ENCODE peak calls at places on chromosomes 3 and 15, in four cellular contexts. K, L, I and P are unnamed samples.

GRCh38 chr15:33293619-33294309 is 17.0 kb upstream of the RYR3 start:
- DNase-seq in K (no peak), I (peak), L (no peak), P (peak)

GRCh38 chr15:99014803-99015676 is 7.4 kb upstream of the PGPEP1L start:
- DNase-seq in K (peak), L (peak), I (peak), P (peak)

GRCh38 chr3:4045756-4046155 is 246.5 kb downstream of the LRRN1 start:
- DNase-seq in L (no peak), K (no peak), I (no peak), P (no peak)

GRCh38 chr3:109532257-109533216 is 195.2 kb upstream of the DPPA4 start:
- DNase-seq in I (peak), K (peak), L (peak), P (peak)

GRCh38 chr15:77440378-77440999 is 19.8 kb downstream of the HMG20A start:
- DNase-seq in L (peak), I (peak), K (no peak), P (peak)

GRCh38 chr15:39781967-39782292 is 711 bp downstream of the FSIP1 start:
- DNase-seq in K (no peak), I (no peak), L (no peak), P (no peak)

GRCh38 chr15:65954289-65954741 is 85.0 kb downstream of the RAB11A start:
- DNase-seq in I (no peak), K (peak), L (peak), P (no peak)

GRCh38 chr15:51770902-51771301 is 19.5 kb downstream of the TMOD2 start:
- DNase-seq in I (no peak), L (no peak), K (no peak), P (no peak)

GRCh38 chr3:53806182-53807116 is 39.8 kb downstream of the CHDH start:
- DNase-seq in K (no peak), L (peak), I (peak), P (peak)

GRCh38 chr3:156483961-156484787 is 70.7 kb downstream of the SSR3 start:
- DNase-seq in L (no peak), K (peak), I (peak), P (peak)

GRCh38 chr15:43511012-43511885 is 6.2 kb upstream of the MAP1A start:
- DNase-seq in L (peak), K (peak), I (peak), P (no peak)

GRCh38 chr3:138068579-138069174 is 46.7 kb downstream of the DZIP1L start:
- DNase-seq in K (peak), L (peak), I (peak), P (peak)

GRCh38 chr3:112709929-112710328 is 69.0 kb upstream of the CCDC80 start:
- DNase-seq in I (no peak), L (no peak), K (no peak), P (no peak)

GRCh38 chr15:101795455-101795854 is 7.9 kb upstream of the OR4F6 start:
- DNase-seq in K (no peak), L (no peak), I (peak), P (peak)

GRCh38 chr15:91199511-91199910 is 99.5 kb downstream of the SV2B start:
- DNase-seq in K (no peak), I (no peak), L (no peak), P (no peak)

DNA sequence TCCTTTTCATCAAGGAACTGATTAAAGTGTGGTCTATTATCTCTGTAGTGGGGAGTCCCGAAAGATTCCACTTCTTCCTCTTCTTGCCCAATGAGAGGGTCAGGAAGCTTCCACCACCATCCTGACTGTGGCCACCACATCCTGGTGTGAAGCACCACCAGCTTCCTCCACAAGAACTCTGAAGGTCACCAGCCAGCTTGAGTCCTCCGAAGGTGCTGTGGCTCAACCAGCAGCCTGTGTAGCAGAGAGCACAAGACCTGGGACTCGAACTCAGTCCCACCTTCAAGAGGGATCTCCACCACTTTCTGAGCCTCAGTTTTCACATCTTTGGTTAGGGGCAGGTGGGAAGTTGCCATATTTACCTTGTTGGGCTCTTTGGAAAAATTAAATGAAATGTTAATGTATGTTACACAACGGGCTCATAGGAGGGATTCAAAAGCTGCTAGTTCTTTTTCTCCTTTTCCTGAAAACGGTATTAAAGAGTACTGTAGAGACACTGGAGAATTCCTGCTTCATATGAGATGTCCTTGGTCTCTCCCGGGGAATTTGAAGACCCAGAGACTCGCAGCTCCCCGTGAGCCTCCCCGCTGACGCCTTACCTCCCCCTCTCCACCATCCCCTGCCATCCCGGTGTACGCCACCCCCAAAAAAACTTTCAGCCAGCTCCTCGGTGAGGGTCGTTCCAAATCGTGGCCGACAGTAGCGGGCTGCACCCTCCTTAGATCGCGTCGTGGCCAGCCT is 816 bp upstream of the ACAN start:
- DNase-seq in I (no peak), K (no peak), L (no peak), P (no peak)
- H3K4me3 ChIP-seq in I (no peak), K (no peak), L (peak), P (peak)

DNA sequence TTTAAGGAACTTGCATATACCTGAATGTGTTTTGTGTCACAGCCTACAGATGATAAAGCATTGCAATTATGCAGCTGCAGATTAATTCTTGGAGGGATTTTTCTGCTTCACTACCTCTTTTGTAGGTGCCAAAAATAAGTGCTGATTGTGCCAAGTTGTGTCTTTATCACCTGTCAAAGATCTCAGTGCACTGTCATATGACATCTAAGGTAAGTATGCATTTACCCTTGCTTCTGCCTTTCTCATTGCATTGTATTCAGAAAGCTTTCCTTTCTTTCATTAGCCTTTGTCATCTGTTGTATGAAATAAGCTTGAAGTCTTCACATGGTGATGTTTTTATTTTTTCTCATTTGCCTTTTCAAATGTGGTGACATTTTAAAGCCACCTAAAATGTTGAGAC is 382.0 kb upstream of the EPHA3 start:
- DNase-seq in L (no peak), I (no peak), K (no peak), P (no peak)
- H3K4me3 ChIP-seq in L (no peak), I (no peak), K (no peak), P (no peak)

DNA sequence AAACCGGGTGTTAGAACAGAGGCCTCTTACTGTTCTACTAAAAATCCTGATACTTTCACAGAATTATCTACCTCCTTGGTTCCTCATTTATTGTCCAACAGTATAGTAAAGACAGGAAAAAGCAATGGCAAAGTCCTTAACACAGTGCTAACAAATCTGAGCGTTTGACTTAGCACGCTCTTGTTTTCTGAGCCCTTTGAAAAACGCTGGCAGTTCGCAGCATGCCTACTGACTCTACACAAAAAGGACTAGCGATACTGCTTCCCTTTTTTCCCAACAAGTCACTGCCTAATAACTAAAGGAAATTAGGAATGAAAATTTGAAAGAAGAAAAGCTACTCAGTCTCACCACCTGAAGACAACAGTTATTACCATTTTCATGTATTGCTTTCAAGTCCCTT is 34.8 kb upstream of the CEMIP start:
- DNase-seq in I (no peak), L (no peak), K (no peak), P (no peak)
- H3K4me3 ChIP-seq in I (no peak), L (no peak), K (no peak), P (no peak)

DNA sequence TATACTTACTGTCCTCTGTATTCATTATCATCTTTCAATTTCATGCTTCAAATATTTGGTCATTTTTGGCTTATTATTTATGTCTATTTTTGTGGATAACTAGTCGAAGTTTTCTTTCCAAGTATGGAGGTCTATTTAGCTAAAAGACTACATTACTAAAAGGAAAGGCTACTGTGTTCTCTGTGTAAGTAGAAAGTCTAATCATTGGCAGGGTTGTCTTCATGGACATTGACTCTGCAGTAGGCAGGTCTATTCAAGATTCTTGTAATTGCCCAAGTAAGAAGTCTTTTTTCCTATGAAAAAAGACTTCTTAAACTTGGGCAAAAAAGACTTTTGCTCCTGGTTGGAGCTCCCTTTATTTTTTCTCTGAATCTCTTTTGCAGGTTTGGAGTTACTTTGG is 368.6 kb upstream of the GRM7 start:
- DNase-seq in K (no peak), L (no peak), I (no peak), P (no peak)
- H3K4me3 ChIP-seq in K (no peak), L (no peak), I (no peak), P (no peak)

GRCh38 chr3:63967675-63968611 is 55.4 kb downstream of the PSMD6 start:
- DNase-seq in K (no peak), L (no peak), I (peak), P (peak)
- H3K4me3 ChIP-seq in K (no peak), L (peak), I (peak), P (peak)

GRCh38 chr3:154089416-154090115 is 31.6 kb upstream of the ARHGEF26 start:
- DNase-seq in K (no peak), I (no peak), L (no peak), P (no peak)
- H3K4me3 ChIP-seq in K (no peak), I (no peak), L (no peak), P (no peak)

DNA sequence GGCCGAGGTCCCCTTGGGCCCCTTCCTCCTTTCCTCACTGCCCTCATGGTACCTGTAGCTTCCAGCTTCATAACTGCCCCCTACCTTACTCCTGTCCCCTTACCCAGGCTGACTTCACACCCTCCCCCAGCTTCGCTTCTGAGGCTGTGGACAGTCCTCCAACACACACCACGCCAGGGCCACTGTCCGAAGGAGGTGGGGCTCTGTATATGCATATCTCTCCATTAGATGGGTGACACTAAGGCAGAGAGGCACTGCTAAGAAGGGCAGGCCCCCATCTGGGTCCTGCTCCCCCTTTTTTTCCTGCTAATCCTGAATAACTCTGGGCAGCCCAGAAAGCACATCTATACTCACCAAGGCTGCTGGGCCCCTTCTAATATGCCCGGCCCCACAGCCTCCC is 1.0 kb upstream of the COL7A1 start:
- DNase-seq in K (no peak), L (no peak), I (no peak), P (no peak)
- H3K4me3 ChIP-seq in K (no peak), L (no peak), I (no peak), P (no peak)

GRCh38 chr15:69299451-69300128 is 878 bp downstream of the PAQR5 start:
- DNase-seq in L (no peak), I (no peak), K (no peak), P (no peak)
- H3K4me3 ChIP-seq in L (peak), I (peak), K (peak), P (peak)

DNA sequence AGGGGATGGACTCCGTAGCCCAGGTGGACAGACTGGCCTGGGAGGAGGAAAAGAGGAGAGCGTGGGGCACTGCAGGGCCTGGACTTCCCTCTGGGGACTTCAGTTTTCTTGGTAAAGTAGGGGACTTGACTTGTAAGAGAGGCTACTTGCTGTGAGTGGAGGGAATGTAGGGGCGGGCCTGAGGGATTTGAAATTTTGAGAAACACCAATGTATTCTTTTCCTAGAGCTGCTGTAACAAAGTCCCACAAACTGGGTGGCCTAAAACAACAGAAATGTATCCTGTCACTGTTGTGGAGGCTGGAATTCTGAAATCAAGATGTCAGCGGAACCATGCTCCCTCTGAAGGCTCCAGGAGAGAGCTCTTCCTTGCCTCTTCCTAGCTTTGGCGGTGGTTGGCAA is 5.8 kb upstream of the HEG1 start:
- DNase-seq in I (no peak), L (no peak), K (no peak), P (no peak)
- H3K4me3 ChIP-seq in I (no peak), L (no peak), K (no peak), P (no peak)